ENCODE peak calls at places on chromosome 18, in eight cellular contexts. I, O, F, R, Q, S, J and V are unnamed samples.

GRCh38 chr18:13453714-13454113 is 235.2 kb downstream of the LDLRAD4 start:
- DNase-seq in I (no peak), O (no peak), F (no peak), R (no peak), Q (no peak), S (no peak), J (no peak), V (no peak)

GRCh38 chr18:65788373-65788772 is 37.6 kb downstream of the CDH7 start:
- DNase-seq in I (no peak), O (peak), F (no peak), R (peak), Q (no peak), S (no peak), J (no peak), V (no peak)

GRCh38 chr18:8526316-8526715 is 82.9 kb upstream of the RAB12 start:
- DNase-seq in I (no peak), O (no peak), F (no peak), R (no peak), Q (no peak), S (no peak), J (no peak), V (no peak)

GRCh38 chr18:7300971-7301553 is 70.2 kb downstream of the LRRC30 start:
- DNase-seq in I (no peak), O (no peak), F (no peak), R (no peak), Q (no peak), S (no peak), J (no peak), V (no peak)

GRCh38 chr18:32576296-32576916 is 105.7 kb upstream of the GAREM1 start:
- DNase-seq in I (no peak), O (peak), F (no peak), R (peak), Q (no peak), S (no peak), J (no peak), V (no peak)

GRCh38 chr18:48408111-48408726 is 964 bp downstream of the ZBTB7C start:
- DNase-seq in I (no peak), O (peak), F (peak), R (no peak), Q (no peak), S (no peak), J (no peak), V (peak)

GRCh38 chr18:26771524-26771923 is 94.0 kb downstream of the AQP4 start:
- DNase-seq in I (no peak), O (peak), F (no peak), R (peak), Q (no peak), S (no peak), J (no peak), V (no peak)

GRCh38 chr18:75211002-75211621 is 515 bp downstream of the TSHZ1 start:
- DNase-seq in I (peak), O (no peak), F (peak), R (peak), Q (no peak), S (no peak), J (peak), V (no peak)

GRCh38 chr18:74498712-74499629 is 2.8 kb downstream of the CNDP2 start:
- DNase-seq in I (peak), O (no peak), F (peak), R (no peak), Q (no peak), S (peak), J (peak), V (peak)

GRCh38 chr18:10546557-10547300 is 20.9 kb downstream of the NAPG start:
- DNase-seq in I (no peak), O (no peak), F (no peak), R (no peak), Q (no peak), S (no peak), J (no peak), V (no peak)

GRCh38 chr18:13470555-13471494 is 252.3 kb downstream of the LDLRAD4 start:
- DNase-seq in I (no peak), O (no peak), F (no peak), R (no peak), Q (no peak), S (no peak), J (no peak), V (peak)

GRCh38 chr18:51639541-51639940 is 442.1 kb upstream of the MEX3C start:
- DNase-seq in I (no peak), O (peak), F (no peak), R (no peak), Q (no peak), S (no peak), J (no peak), V (no peak)

GRCh38 chr18:67280843-67281242 is 235.7 kb downstream of the DSEL start:
- DNase-seq in I (no peak), O (no peak), F (no peak), R (no peak), Q (no peak), S (no peak), J (no peak), V (no peak)

GRCh38 chr18:37524546-37525301 is 40.9 kb downstream of the CELF4 start:
- DNase-seq in I (no peak), O (no peak), F (no peak), R (no peak), Q (no peak), S (no peak), J (no peak), V (no peak)

GRCh38 chr18:13613591-13614317 is 112.6 kb downstream of the FAM210A start:
- DNase-seq in I (no peak), O (no peak), F (no peak), R (no peak), Q (no peak), S (no peak), J (no peak), V (no peak)

GRCh38 chr18:26159353-26159752 is 25.7 kb downstream of the PSMA8 start:
- DNase-seq in I (peak), O (no peak), F (no peak), R (no peak), Q (no peak), S (no peak), J (peak), V (no peak)

GRCh38 chr18:74450626-74451025 is 6.5 kb downstream of the DIPK1C start:
- DNase-seq in I (no peak), O (no peak), F (no peak), R (no peak), Q (no peak), S (no peak), J (no peak), V (no peak)

GRCh38 chr18:37501136-37501535 is 64.5 kb downstream of the CELF4 start:
- DNase-seq in I (no peak), O (no peak), F (no peak), R (no peak), Q (no peak), S (no peak), J (no peak), V (no peak)

GRCh38 chr18:37741012-37741586 is 175.5 kb upstream of the CELF4 start:
- DNase-seq in I (no peak), O (no peak), F (no peak), R (no peak), Q (no peak), S (no peak), J (no peak), V (no peak)

GRCh38 chr18:68394705-68395104 is 320.2 kb downstream of the TMX3 start:
- DNase-seq in I (no peak), O (no peak), F (no peak), R (no peak), Q (no peak), S (no peak), J (no peak), V (no peak)

GRCh38 chr18:3269241-3269640 is 7.3 kb downstream of the MYL12B start:
- DNase-seq in I (no peak), O (no peak), F (no peak), R (no peak), Q (no peak), S (no peak), J (no peak), V (no peak)

GRCh38 chr18:65287642-65288041 is 463.2 kb upstream of the CDH7 start:
- DNase-seq in I (no peak), O (no peak), F (no peak), R (no peak), Q (no peak), S (no peak), J (no peak), V (no peak)

GRCh38 chr18:47775961-47776360 is 154.5 kb downstream of the SMAD2 start:
- DNase-seq in I (no peak), O (no peak), F (no peak), R (peak), Q (no peak), S (no peak), J (no peak), V (no peak)

GRCh38 chr18:62812242-62812641 is 96.9 kb downstream of the PHLPP1 start:
- DNase-seq in I (no peak), O (no peak), F (no peak), R (peak), Q (no peak), S (no peak), J (no peak), V (no peak)

GRCh38 chr18:24011095-24011917 is 3.2 kb upstream of the TTC39C start:
- DNase-seq in I (peak), O (no peak), F (no peak), R (no peak), Q (no peak), S (no peak), J (peak), V (no peak)

GRCh38 chr18:61900504-61901281 is 7.9 kb upstream of the RNF152 start:
- DNase-seq in I (no peak), O (peak), F (no peak), R (no peak), Q (no peak), S (no peak), J (no peak), V (no peak)

GRCh38 chr18:53458944-53459580 is 765.4 kb downstream of the MBD2 start:
- DNase-seq in I (no peak), O (no peak), F (no peak), R (no peak), Q (no peak), S (no peak), J (no peak), V (no peak)

GRCh38 chr18:25830787-25831186 is 259.6 kb downstream of the SS18 start:
- DNase-seq in I (no peak), O (no peak), F (peak), R (no peak), Q (peak), S (peak), J (no peak), V (peak)

GRCh38 chr18:68484241-68484640 is 230.7 kb downstream of the TMX3 start:
- DNase-seq in I (no peak), O (no peak), F (no peak), R (no peak), Q (no peak), S (no peak), J (no peak), V (no peak)

GRCh38 chr18:3584897-3585460 is 135.0 kb downstream of the TGIF1 start:
- DNase-seq in I (no peak), O (no peak), F (no peak), R (no peak), Q (no peak), S (no peak), J (no peak), V (no peak)

GRCh38 chr18:3664563-3665178 is 214.7 kb downstream of the TGIF1 start:
- DNase-seq in I (no peak), O (no peak), F (no peak), R (peak), Q (no peak), S (no peak), J (no peak), V (no peak)

GRCh38 chr18:69161383-69162028 is 239.2 kb upstream of the DOK6 start:
- DNase-seq in I (no peak), O (no peak), F (no peak), R (peak), Q (no peak), S (no peak), J (no peak), V (no peak)

GRCh38 chr18:63824220-63824525 is 49.0 kb downstream of the SERPINB7 start:
- DNase-seq in I (no peak), O (no peak), F (no peak), R (no peak), Q (no peak), S (no peak), J (no peak), V (no peak)

GRCh38 chr18:75220786-75221355 is 10.3 kb downstream of the TSHZ1 start:
- DNase-seq in I (no peak), O (no peak), F (no peak), R (no peak), Q (no peak), S (no peak), J (no peak), V (no peak)

GRCh38 chr18:59908790-59909189 is 9.0 kb downstream of the PMAIP1 start:
- DNase-seq in I (no peak), O (no peak), F (no peak), R (no peak), Q (no peak), S (no peak), J (no peak), V (no peak)

GRCh38 chr18:59910967-59911366 is 11.2 kb downstream of the PMAIP1 start:
- DNase-seq in I (no peak), O (no peak), F (no peak), R (no peak), Q (no peak), S (no peak), J (no peak), V (no peak)

GRCh38 chr18:59911600-59911999 is 11.8 kb downstream of the PMAIP1 start:
- DNase-seq in I (no peak), O (no peak), F (no peak), R (no peak), Q (no peak), S (no peak), J (no peak), V (no peak)

GRCh38 chr18:59907660-59908059 is 7.9 kb downstream of the PMAIP1 start:
- DNase-seq in I (no peak), O (no peak), F (no peak), R (no peak), Q (no peak), S (no peak), J (no peak), V (no peak)

GRCh38 chr18:59909289-59910036 is 9.7 kb downstream of the PMAIP1 start:
- DNase-seq in I (no peak), O (no peak), F (no peak), R (no peak), Q (no peak), S (no peak), J (no peak), V (no peak)
- H3K27ac ChIP-seq in I (no peak), O (no peak), F (no peak), R (peak), Q (peak), S (no peak), J (no peak), V (no peak)

GRCh38 chr18:79523221-79523737 is 127.5 kb downstream of the NFATC1 start:
- DNase-seq in I (peak), O (no peak), F (no peak), R (no peak), Q (peak), S (no peak), J (peak), V (peak)

GRCh38 chr18:79524181-79525078 is 128.7 kb downstream of the NFATC1 start:
- DNase-seq in I (peak), O (no peak), F (no peak), R (no peak), Q (peak), S (no peak), J (peak), V (peak)

GRCh38 chr18:79522451-79523220 is 126.9 kb downstream of the NFATC1 start:
- DNase-seq in I (peak), O (no peak), F (no peak), R (no peak), Q (peak), S (no peak), J (peak), V (peak)

GRCh38 chr18:79521806-79522205 is 126.1 kb downstream of the NFATC1 start:
- DNase-seq in I (no peak), O (no peak), F (no peak), R (no peak), Q (peak), S (no peak), J (no peak), V (peak)

DNA sequence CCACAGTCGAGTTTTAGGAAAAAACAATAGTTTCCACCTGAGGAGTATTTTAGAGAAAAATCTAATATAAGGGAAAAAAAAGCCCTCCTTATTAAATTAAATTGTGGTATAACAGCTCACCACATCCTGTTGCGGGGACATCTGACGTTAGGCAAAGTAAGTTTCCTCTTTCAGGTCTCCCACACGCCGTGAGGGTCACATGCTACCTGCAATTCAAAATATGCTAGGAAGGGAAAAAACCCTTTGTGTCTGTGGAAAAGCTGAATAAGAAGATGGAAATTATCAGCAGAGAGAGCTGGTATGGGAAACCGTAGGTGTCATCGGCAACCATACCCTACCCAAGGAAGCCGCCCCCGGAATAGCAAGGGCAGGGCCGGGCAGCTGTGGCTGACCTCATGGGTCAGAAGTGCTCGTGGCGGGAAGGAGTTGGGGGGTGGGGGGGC is 128.0 kb downstream of the NFATC1 start:
- DNase-seq in I (peak), O (no peak), F (no peak), R (no peak), Q (peak), S (no peak), J (peak), V (peak)
- H3K4me3 ChIP-seq in I (peak), O (no peak), F (no peak), R (no peak), Q (no peak), S (no peak), J (no peak), V (no peak)

DNA sequence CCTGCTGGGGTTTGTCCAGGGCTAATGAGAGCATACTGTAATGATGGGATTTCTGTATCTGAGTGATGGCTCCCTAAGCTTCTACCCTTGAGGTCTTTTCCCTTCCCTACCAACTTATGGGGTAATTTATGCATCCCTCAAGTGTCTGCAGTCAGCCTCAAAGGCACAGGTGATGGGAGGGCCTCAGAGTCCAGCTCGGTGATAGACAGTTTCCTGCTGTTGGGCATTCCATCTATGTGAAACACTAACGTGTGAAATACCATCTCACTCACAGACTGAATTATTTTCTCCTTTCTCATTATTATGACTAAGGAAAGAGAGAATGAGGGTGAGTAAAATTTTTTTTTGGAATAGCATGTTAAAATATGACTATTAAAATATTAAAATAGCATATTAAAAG is 556.2 kb downstream of the RIT2 start:
- DNase-seq in I (no peak), O (no peak), F (no peak), R (no peak), Q (no peak), S (no peak), J (no peak), V (no peak)
- H3K27ac ChIP-seq in I (no peak), O (no peak), F (no peak), R (no peak), Q (no peak), S (no peak), J (no peak), V (no peak)

GRCh38 chr18:11872479-11873136 is 21.4 kb downstream of the CHMP1B start:
- DNase-seq in I (no peak), O (no peak), F (no peak), R (peak), Q (no peak), S (no peak), J (no peak), V (no peak)
- H3K4me3 ChIP-seq in I (no peak), O (no peak), F (no peak), R (no peak), Q (no peak), S (no peak), J (no peak), V (no peak)

DNA sequence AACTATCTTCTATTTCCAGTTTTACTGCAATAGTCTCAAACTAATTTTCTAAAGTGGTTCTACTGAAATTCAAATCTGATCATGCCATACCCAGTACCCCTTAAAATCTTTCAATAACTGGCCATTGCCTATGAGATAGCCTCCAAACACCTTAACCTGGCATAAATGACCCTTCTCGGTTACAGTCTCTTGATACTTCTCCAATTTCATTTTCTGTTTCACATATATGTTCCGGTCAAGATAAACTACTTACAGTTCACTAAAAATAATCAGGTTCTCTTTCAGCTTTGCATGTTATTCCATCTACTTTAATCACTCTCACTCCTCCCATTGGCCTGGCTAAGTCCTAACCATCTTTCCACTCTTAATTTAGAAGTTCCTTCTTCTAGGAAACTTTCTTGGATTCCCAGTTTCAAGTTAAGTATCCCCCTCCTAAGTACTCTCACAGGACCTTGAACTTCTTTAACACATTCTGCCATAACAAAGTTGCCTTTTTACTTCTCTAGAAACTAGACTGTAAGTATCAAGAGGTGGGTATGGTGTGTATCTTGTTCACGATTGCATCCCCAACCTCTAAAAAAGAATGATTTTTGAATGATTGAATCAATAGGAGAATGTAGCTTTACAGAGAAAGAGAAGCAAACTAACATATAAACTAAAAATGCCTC is 110.2 kb upstream of the RBBP8 start:
- DNase-seq in I (no peak), O (no peak), F (no peak), R (no peak), Q (no peak), S (no peak), J (no peak), V (no peak)
- H3K27ac ChIP-seq in I (no peak), O (no peak), F (no peak), R (no peak), Q (no peak), S (no peak), J (no peak), V (no peak)

GRCh38 chr18:55781481-55781957 is 193.5 kb upstream of the TCF4 start:
- DNase-seq in I (no peak), O (peak), F (peak), R (peak), Q (peak), S (no peak), J (no peak), V (peak)
- H3K4me3 ChIP-seq in I (no peak), O (no peak), F (no peak), R (no peak), Q (no peak), S (no peak), J (no peak), V (no peak)

DNA sequence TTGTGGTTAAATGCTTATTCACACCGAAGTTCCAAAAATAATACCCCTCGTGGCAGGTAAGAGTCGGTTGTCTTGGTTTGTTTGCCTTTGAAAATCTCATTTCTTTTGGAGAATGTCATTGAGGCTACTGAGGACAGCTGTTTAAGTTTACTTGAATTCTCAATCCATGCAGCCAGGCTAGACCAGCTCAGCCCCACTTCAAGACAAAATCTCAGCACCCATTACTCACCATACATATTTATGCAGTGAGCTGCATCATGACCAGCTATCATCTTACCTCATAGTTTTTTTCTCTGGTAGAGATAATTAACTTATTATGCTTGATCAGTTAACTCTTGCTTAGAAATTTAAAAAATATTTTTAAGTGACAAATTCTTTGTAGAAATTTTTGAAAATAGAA is 115.9 kb downstream of the HAUS1 start:
- DNase-seq in I (no peak), O (no peak), F (no peak), R (no peak), Q (no peak), S (no peak), J (no peak), V (no peak)
- H3K27ac ChIP-seq in I (no peak), O (no peak), F (peak), R (no peak), Q (no peak), S (no peak), J (no peak), V (no peak)

GRCh38 chr18:57806891-57807280 is 3.8 kb upstream of the ATP8B1 start:
- DNase-seq in I (no peak), O (no peak), F (peak), R (peak), Q (peak), S (no peak), J (no peak), V (peak)
- H3K4me3 ChIP-seq in I (no peak), O (no peak), F (no peak), R (no peak), Q (no peak), S (no peak), J (no peak), V (no peak)

GRCh38 chr18:59646946-59647307 is 50.3 kb downstream of the CCBE1 start:
- DNase-seq in I (no peak), O (no peak), F (no peak), R (no peak), Q (no peak), S (no peak), J (no peak), V (no peak)
- H3K27ac ChIP-seq in I (no peak), O (no peak), F (no peak), R (no peak), Q (no peak), S (no peak), J (no peak), V (no peak)